ENCODE peak calls at places on chromosomes 5 and 9, in four cellular contexts. E is osteocyte; Y is CD8-positive, alpha-beta T cell; T is kidney epithelial cell. A is an unnamed sample.

GRCh38 chr5:79301046-79301712 is 65.2 kb downstream of the JMY start:
- DNase-seq in E (no peak), Y (no peak), T (no peak), A (no peak)

GRCh38 chr5:107615173-107615856 is 55.4 kb downstream of the EFNA5 start:
- DNase-seq in E (no peak), Y (no peak), T (no peak), A (no peak)

GRCh38 chr5:157447246-157447645 is 12.8 kb upstream of the NIPAL4 start:
- DNase-seq in E (no peak), Y (no peak), T (no peak), A (no peak)

GRCh38 chr9:21465859-21466518 is 16.1 kb downstream of the IFNE start:
- DNase-seq in E (no peak), Y (no peak), T (no peak), A (no peak)

GRCh38 chr9:119974026-119974425 is 604.8 kb upstream of the BRINP1 start:
- DNase-seq in E (no peak), Y (no peak), T (no peak), A (no peak)

GRCh38 chr5:149422429-149423286 is 43.6 kb upstream of the IL17B start:
- DNase-seq in E (no peak), Y (no peak), T (no peak), A (no peak)

GRCh38 chr5:149754481-149754880 is 24.4 kb downstream of the PPARGC1B start:
- DNase-seq in E (no peak), Y (no peak), T (no peak), A (no peak)

GRCh38 chr5:162699361-162699760 is 631.8 kb downstream of the GABRG2 start:
- DNase-seq in E (no peak), Y (no peak), T (no peak), A (no peak)

GRCh38 chr5:91025956-91026355 is 357.2 kb downstream of the ARRDC3 start:
- DNase-seq in E (no peak), Y (no peak), T (no peak), A (no peak)

A was measured in right lobe of liver.